ENCODE peak calls at places on chromosomes 1 and 21, in seven cellular contexts. O is effector memory CD8-positive, alpha-beta T cell; M is EH; J is HT-29; E is IMR-90; L is A549; G is Karpas-422. I is an unnamed sample.

GRCh38 chr1:47208374-47208850 is 18.6 kb upstream of the PDZK1IP1 start:
- DNase-seq in O (no peak), M (no peak), J (no peak), E (no peak), L (no peak), G (no peak), I (no peak)

GRCh38 chr21:44057055-44057454 is 44.9 kb downstream of the TRAPPC10 start:
- DNase-seq in O (no peak), M (no peak), J (no peak), E (no peak), L (no peak), G (no peak), I (no peak)

GRCh38 chr1:46263146-46263545 is 15.6 kb downstream of the RAD54L start:
- DNase-seq in O (no peak), M (no peak), J (no peak), E (no peak), L (no peak), G (no peak), I (no peak)

GRCh38 chr1:40939320-40940059 is 40.0 kb upstream of the CTPS1 start:
- DNase-seq in O (no peak), M (peak), J (peak), E (peak), L (peak), G (no peak), I (peak)

GRCh38 chr1:25700124-25700523 is 83.5 kb downstream of the MAN1C1 start:
- DNase-seq in O (no peak), M (peak), J (no peak), E (peak), L (no peak), G (no peak), I (no peak)

GRCh38 chr1:11729498-11730428 is 6.2 kb upstream of the AGTRAP start:
- DNase-seq in O (no peak), M (no peak), J (no peak), E (no peak), L (no peak), G (no peak), I (no peak)

GRCh38 chr1:157496121-157496526 is 56.2 kb downstream of the FCRL5 start:
- DNase-seq in O (peak), M (peak), J (peak), E (peak), L (peak), G (peak), I (peak)

GRCh38 chr1:200866521-200866920 is 6.3 kb upstream of the GPR25 start:
- DNase-seq in O (no peak), M (no peak), J (no peak), E (peak), L (no peak), G (no peak), I (no peak)

GRCh38 chr1:33348194-33348593 is 27.3 kb upstream of the A3GALT2 start:
- DNase-seq in O (no peak), M (peak), J (peak), E (peak), L (no peak), G (no peak), I (no peak)

GRCh38 chr1:233359431-233359830 is 31.9 kb downstream of the MAP3K21 start:
- DNase-seq in O (no peak), M (no peak), J (peak), E (no peak), L (peak), G (no peak), I (peak)

GRCh38 chr1:109149874-109150601 is 36.1 kb downstream of the ELAPOR1 start:
- DNase-seq in O (no peak), M (no peak), J (no peak), E (no peak), L (no peak), G (no peak), I (peak)

GRCh38 chr1:211738709-211739301 is 63.4 kb upstream of the NEK2 start:
- DNase-seq in O (no peak), M (no peak), J (no peak), E (peak), L (no peak), G (no peak), I (no peak)

GRCh38 chr1:205633421-205633976 is 1.7 kb upstream of the ELK4 start:
- DNase-seq in O (no peak), M (peak), J (no peak), E (peak), L (no peak), G (no peak), I (no peak)

I was measured in small intestine.